ENCODE peak calls at places on chromosome 17, in seven cellular contexts. F is AG09309, L is neural progenitor cell, K is K562, E is PC-9, U is HFF-Myc, R is ovary. X is an unnamed sample.

GRCh38 chr17:71638668-71639067 is 482.2 kb upstream of the SOX9 start:
- DNase-seq in L (no peak), K (no peak), E (no peak), U (no peak), F (no peak), R (no peak), X (no peak)

GRCh38 chr17:27343972-27344607 is 50.2 kb downstream of the WSB1 start:
- DNase-seq in F (no peak), K (no peak), L (no peak), U (no peak), R (no peak), E (no peak), X (no peak)

GRCh38 chr17:80263253-80264047 is 2.8 kb downstream of the RNF213 start:
- DNase-seq in U (peak; percentile 72), E (no peak), F (peak; percentile 42), K (no peak), R (peak; percentile 84), L (no peak), X (no peak)

GRCh38 chr17:28841901-28842281 is 699 bp downstream of the FAM222B start:
- DNase-seq in L (no peak), F (no peak), K (no peak), R (no peak), E (no peak), U (no peak), X (no peak)

GRCh38 chr17:63309021-63309420 is 137.1 kb downstream of the CYB561 start:
- DNase-seq in K (no peak), E (no peak), L (no peak), U (no peak), R (no peak), F (no peak), X (no peak)

GRCh38 chr17:58285422-58285810 is 4.7 kb upstream of the MPO start:
- DNase-seq in U (no peak), L (no peak), K (no peak), E (no peak), F (no peak), R (no peak), X (no peak)

GRCh38 chr17:64357191-64357981 is 33.3 kb downstream of the PECAM1 start:
- DNase-seq in K (no peak), L (no peak), F (peak; percentile 99), R (no peak), E (no peak), U (peak; percentile 99), X (no peak)

GRCh38 chr17:31329221-31329620 is 7.8 kb upstream of the EVI2A start:
- DNase-seq in L (no peak), R (no peak), E (no peak), U (no peak), K (no peak), F (no peak), X (no peak)

GRCh38 chr17:15414502-15415348 is 52.7 kb downstream of the CDRT4 start:
- DNase-seq in U (no peak), E (no peak), F (no peak), R (no peak), L (peak; percentile 13), K (no peak), X (peak; percentile 94)

GRCh38 chr17:71085238-71086033 is 916.1 kb downstream of the KCNJ2 start:
- DNase-seq in L (peak; percentile 77), F (no peak), R (no peak), U (no peak), K (peak; percentile 8), E (peak; percentile 26), X (no peak)

GRCh38 chr17:976316-976715 is 3.3 kb downstream of the NXN start:
- DNase-seq in E (no peak), U (no peak), F (no peak), L (no peak), R (no peak), K (no peak), X (no peak)

GRCh38 chr17:7676533-7676932 is 10.8 kb downstream of the TP53 start:
- DNase-seq in L (no peak), F (no peak), U (no peak), K (no peak), E (no peak), R (no peak), X (no peak)

GRCh38 chr17:7674934-7675333 is 12.4 kb downstream of the TP53 start:
- DNase-seq in E (no peak), K (no peak), F (no peak), U (no peak), R (no peak), L (no peak), X (no peak)

GRCh38 chr17:7677388-7678067 is 9.8 kb downstream of the TP53 start:
- DNase-seq in L (peak; percentile 25), F (no peak), K (no peak), U (no peak), R (no peak), E (no peak), X (no peak)

GRCh38 chr17:7668482-7668881 is 17.8 kb downstream of the ATP1B2 start:
- DNase-seq in L (no peak), R (no peak), F (no peak), K (no peak), E (no peak), U (no peak), X (no peak)

DNA sequence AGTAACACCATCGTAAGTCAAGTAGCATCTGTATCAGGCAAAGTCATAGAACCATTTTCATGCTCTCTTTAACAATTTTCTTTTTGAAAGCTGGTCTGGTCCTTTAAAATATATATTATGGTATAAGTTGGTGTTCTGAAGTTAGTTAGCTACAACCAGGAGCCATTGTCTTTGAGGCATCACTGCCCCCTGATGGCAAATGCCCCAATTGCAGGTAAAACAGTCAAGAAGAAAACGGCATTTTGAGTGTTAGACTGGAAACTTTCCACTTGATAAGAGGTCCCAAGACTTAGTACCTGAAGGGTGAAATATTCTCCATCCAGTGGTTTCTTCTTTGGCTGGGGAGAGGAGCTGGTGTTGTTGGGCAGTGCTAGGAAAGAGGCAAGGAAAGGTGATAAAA is 14.1 kb downstream of the TP53 start:
- DNase-seq in R (no peak), E (no peak), F (no peak), U (no peak), K (peak; percentile 36), L (peak; percentile 34), X (no peak)
- TF ChIP-seq CTCF in R (no peak), E (peak; percentile 59), F (peak; percentile 34), U (peak; percentile 60), K (peak; percentile 59), L (peak; percentile 56), X (peak; percentile 53)

DNA sequence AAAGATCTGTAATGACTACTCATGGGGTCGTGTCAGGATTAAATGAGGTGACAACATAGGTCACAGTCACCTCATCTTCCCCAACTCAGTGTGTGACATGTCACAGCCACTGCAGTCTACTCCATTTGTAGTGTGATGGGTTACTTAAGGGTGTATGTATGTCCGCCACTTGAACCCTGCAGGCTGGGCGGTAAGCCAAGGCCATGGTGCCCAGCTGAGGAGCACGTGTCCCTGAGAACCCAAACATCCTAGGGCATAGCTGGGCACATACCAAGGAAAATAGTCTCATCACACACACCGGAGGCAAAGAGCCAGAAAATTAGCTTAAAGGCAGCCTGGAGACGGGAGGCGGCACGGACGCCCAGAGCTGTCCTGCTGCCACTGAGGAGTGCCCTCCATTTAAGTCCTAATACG is 8.2 kb downstream of the DCAKD start:
- DNase-seq in U (no peak), K (no peak), F (no peak), L (no peak), R (no peak), E (no peak), X (peak; percentile 82)
- H3K4me3 ChIP-seq in U (no peak overlapping the region), K (no peak overlapping the region), F (no peak overlapping the region), L (no peak overlapping the region), R (no peak overlapping the region), E (no peak overlapping the region), X (no peak overlapping the region)

GRCh38 chr17:75819723-75820410 is 24.3 kb downstream of the UNC13D start:
- DNase-seq in F (no peak), U (no peak), E (no peak), R (no peak), K (no peak), L (no peak), X (no peak)

GRCh38 chr17:75820411-75821080 is 23.7 kb downstream of the UNC13D start:
- DNase-seq in R (no peak), K (no peak), F (no peak), U (no peak), E (no peak), L (no peak), X (no peak)

GRCh38 chr17:75818326-75818885 is 25.8 kb downstream of the UNC13D start:
- DNase-seq in K (no peak), L (no peak), U (no peak), R (no peak), E (no peak), F (no peak), X (no peak)

GRCh38 chr17:75817571-75817970 is 26.6 kb downstream of the UNC13D start:
- DNase-seq in E (no peak), K (no peak), R (no peak), F (no peak), L (no peak), U (no peak), X (no peak)

DNA sequence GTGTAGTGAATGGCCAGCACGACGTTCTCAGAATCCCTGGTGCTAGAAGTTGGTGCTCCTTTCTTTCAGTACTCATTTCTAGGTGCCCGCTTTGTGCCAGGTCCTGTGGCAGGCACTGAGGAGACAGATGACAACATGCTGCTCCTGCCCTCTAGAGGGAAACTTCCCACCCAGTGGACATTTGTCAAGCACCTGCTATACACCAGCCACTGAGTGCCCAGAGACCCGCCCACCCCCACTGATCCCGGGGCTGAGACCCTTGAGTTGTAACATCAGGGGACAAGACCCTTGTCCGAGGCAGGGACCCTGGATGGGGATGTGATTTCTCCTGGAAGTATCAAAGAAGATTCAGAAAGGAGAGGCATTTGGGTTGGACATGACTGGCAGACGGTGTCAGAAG is 25.1 kb downstream of the UNC13D start:
- DNase-seq in E (no peak), R (no peak), U (no peak), L (no peak), F (no peak), K (no peak), X (no peak)
- TF ChIP-seq CTCF in E (no peak), R (no peak), U (no peak), L (no peak), F (no peak), K (no peak), X (no peak)

GRCh38 chr17:19005442-19005773 is 844 bp upstream of the FAM83G start:
- DNase-seq in R (no peak), L (no peak), K (no peak), U (no peak), F (no peak), E (no peak), X (no peak)

GRCh38 chr17:19003543-19003965 is 1.0 kb downstream of the FAM83G start:
- DNase-seq in R (no peak), F (no peak), L (peak; percentile 8), U (no peak), K (no peak), E (no peak), X (no peak)

GRCh38 chr17:19005789-19006430 is 1.3 kb upstream of the FAM83G start:
- DNase-seq in R (no peak), F (no peak), K (no peak), E (no peak), L (no peak), U (no peak), X (no peak)

GRCh38 chr17:19003966-19004600 is 481 bp downstream of the FAM83G start:
- DNase-seq in L (peak; percentile 70), R (peak; percentile 57), F (no peak), E (peak; percentile 69), K (peak; percentile 75), U (no peak), X (no peak)

GRCh38 chr17:19004601-19005441 is at the start of gene FAM83G:
- DNase-seq in E (peak; percentile 94), F (no peak), R (peak; percentile 78), K (peak; percentile 87), U (no peak), L (peak; percentile 80), X (no peak)
- H3K4me3 ChIP-seq in E (peak within 1 kb of the TSS; percentile 88), F (peak within 1 kb of the TSS; percentile 70), R (peak within 1 kb of the TSS; percentile 64), K (peak within 1 kb of the TSS; percentile 65), U (peak within 1 kb of the TSS; percentile 74), L (peak within 1 kb of the TSS; percentile 90), X (peak within 1 kb of the TSS; percentile 72)

X was measured in retinal pigment epithelial cell.